ENCODE peak calls at places on chromosomes 1 and 21, in six cellular contexts. X is kidney tubule cell; Z is HAP-1; T is effector memory CD8-positive, alpha-beta T cell; N is kidney; E is RKO. U is an unnamed sample.
A peak's percentile ranks its signal among the peaks of the same experiment; 100 is the strongest.

GRCh38 chr1:58928514-58928913 is 144.7 kb upstream of the JUN start:
- DNase-seq in X (no peak), Z (no peak), T (no peak), N (no peak), E (no peak), U (no peak)

GRCh38 chr1:34418166-34418565 is 241.5 kb downstream of the C1orf94 start:
- DNase-seq in X (no peak), Z (no peak), T (no peak), N (no peak), E (no peak), U (no peak)

GRCh38 chr1:188065917-188066316 is 1237.2 kb downstream of the PLA2G4A start:
- DNase-seq in X (no peak), Z (no peak), T (no peak), N (no peak), E (no peak), U (no peak)

GRCh38 chr1:22529901-22530621 is 33.2 kb upstream of the EPHA8 start:
- DNase-seq in X (no peak), Z (no peak), T (no peak), N (no peak), E (no peak), U (no peak)

GRCh38 chr1:226637147-226637935 is 88.8 kb downstream of the STUM start:
- DNase-seq in X (no peak), Z (no peak), T (no peak), N (peak; percentile 74), E (no peak), U (no peak)

GRCh38 chr1:226309398-226310122 is 596 bp upstream of the LIN9 start:
- DNase-seq in X (peak; percentile 16), Z (peak; percentile 25), T (peak; percentile 39), N (peak; percentile 81), E (peak; percentile 45), U (no peak)

GRCh38 chr1:162213281-162213909 is 143.9 kb downstream of the NOS1AP start:
- DNase-seq in X (peak; percentile 60), Z (no peak), T (no peak), N (peak; percentile 90), E (no peak), U (no peak)

GRCh38 chr1:54409156-54410142 is 3.3 kb upstream of the SSBP3 start:
- DNase-seq in X (peak; percentile 16), Z (no peak), T (no peak), N (peak; percentile 71), E (no peak), U (no peak)

GRCh38 chr1:180372728-180373127 is 129.6 kb downstream of the ACBD6 start:
- DNase-seq in X (no peak), Z (no peak), T (no peak), N (no peak), E (no peak), U (no peak)

GRCh38 chr1:61851849-61852692 is 109.8 kb downstream of the PATJ start:
- DNase-seq in X (peak; percentile 59), Z (peak; percentile 71), T (peak; percentile 14), N (no peak), E (peak; percentile 71), U (peak; percentile 29)

GRCh38 chr1:230808268-230808872 is 60.0 kb downstream of the C1orf198 start:
- DNase-seq in X (no peak), Z (no peak), T (no peak), N (no peak), E (no peak), U (no peak)

GRCh38 chr1:248686815-248687214 is 15.8 kb downstream of the OR14I1 start:
- DNase-seq in X (peak; percentile 34), Z (no peak), T (no peak), N (no peak), E (peak; percentile 31), U (no peak)

GRCh38 chr1:24694380-24694843 is 50.8 kb upstream of the CLIC4 start:
- DNase-seq in X (no peak), Z (no peak), T (peak; percentile 14), N (no peak), E (no peak), U (no peak)

GRCh38 chr1:154839691-154840090 is 30.4 kb downstream of the KCNN3 start:
- DNase-seq in X (no peak), Z (no peak), T (no peak), N (no peak), E (no peak), U (no peak)

GRCh38 chr1:42462828-42463763 is at the start of gene CCDC30:
- DNase-seq in X (peak; percentile 99), Z (peak; percentile 92), T (peak; percentile 96), N (peak; percentile 99), E (peak; percentile 99), U (peak; percentile 67)

GRCh38 chr1:49187054-49187453 is 410.4 kb upstream of the BEND5 start:
- DNase-seq in X (no peak), Z (no peak), T (no peak), N (no peak), E (no peak), U (no peak)

GRCh38 chr1:32769524-32770220 is 47.5 kb downstream of the YARS1 start:
- DNase-seq in X (no peak), Z (no peak), T (no peak), N (peak; percentile 70), E (peak; percentile 48), U (no peak)

GRCh38 chr1:8113257-8114220 is 87.4 kb upstream of the ERRFI1 start:
- DNase-seq in X (no peak), Z (no peak), T (no peak), N (no peak), E (no peak), U (no peak)

GRCh38 chr21:16579538-16579937 is 849.8 kb downstream of the USP25 start:
- DNase-seq in X (no peak), Z (no peak), T (no peak), N (no peak), E (no peak), U (no peak)

GRCh38 chr1:208423522-208423921 is 179.3 kb upstream of the PLXNA2 start:
- DNase-seq in X (no peak), Z (no peak), T (no peak), N (no peak), E (no peak), U (no peak)

GRCh38 chr1:2939041-2939552 is 82.2 kb upstream of the ACTRT2 start:
- DNase-seq in X (no peak), Z (no peak), T (no peak), N (peak; percentile 51), E (no peak), U (no peak)

GRCh38 chr21:15000076-15000475 is 64.7 kb downstream of the NRIP1 start:
- DNase-seq in X (peak; percentile 89), Z (no peak), T (no peak), N (no peak), E (no peak), U (no peak)

GRCh38 chr1:8671313-8671917 is 146.0 kb downstream of the RERE start:
- DNase-seq in X (peak; percentile 70), Z (peak; percentile 66), T (peak; percentile 9), N (no peak), E (no peak), U (no peak)

U was measured in KG1.